ENCODE peak calls at places on chromosomes 4 and X, in four cellular contexts. One of them, this sample, is unnamed.
A peak's percentile ranks its signal among the peaks of the same experiment; 100 is the strongest.

GRCh38 chr4:176668324-176668723 is 124.4 kb downstream of the VEGFC start:
- DNase-seq in endothelial cell: no peak
- DNase-seq in testis: no peak
- DNase-seq in psoas muscle: no peak
- DNase-seq in this sample: no peak

GRCh38 chrX:51456814-51457213 is 39.6 kb downstream of the NUDT11 start:
- DNase-seq in endothelial cell: no peak
- DNase-seq in testis: no peak
- DNase-seq in psoas muscle: no peak
- DNase-seq in this sample: no peak

GRCh38 chr4:152990471-152991131 is 54.5 kb downstream of the FHDC1 start:
- DNase-seq in endothelial cell: no peak
- DNase-seq in testis: no peak
- DNase-seq in psoas muscle: no peak
- DNase-seq in this sample: no peak

GRCh38 chr4:152138451-152138850 is 377.6 kb upstream of the GATB start:
- DNase-seq in endothelial cell: no peak
- DNase-seq in testis: no peak
- DNase-seq in psoas muscle: no peak
- DNase-seq in this sample: no peak

GRCh38 chr4:81166431-81166830 is 48.6 kb downstream of the PRKG2 start:
- DNase-seq in endothelial cell: no peak
- DNase-seq in testis: no peak
- DNase-seq in psoas muscle: no peak
- DNase-seq in this sample: no peak

GRCh38 chrX:3263681-3264126 is 82.7 kb downstream of the MXRA5 start:
- DNase-seq in endothelial cell: no peak
- DNase-seq in testis: no peak
- DNase-seq in psoas muscle: no peak
- DNase-seq in this sample: no peak

GRCh38 chr4:117385531-117385930 is 300.2 kb upstream of the TRAM1L1 start:
- DNase-seq in endothelial cell: no peak
- DNase-seq in testis: no peak
- DNase-seq in psoas muscle: no peak
- DNase-seq in this sample: no peak

GRCh38 chr4:177699365-177700213 is 257.4 kb upstream of the AGA start:
- DNase-seq in endothelial cell: no peak
- DNase-seq in testis: no peak
- DNase-seq in psoas muscle: no peak
- DNase-seq in this sample: no peak

GRCh38 chr4:68271851-68272756 is 26.6 kb upstream of the TMPRSS11B start:
- DNase-seq in endothelial cell: peak; percentile 10
- DNase-seq in testis: no peak
- DNase-seq in psoas muscle: no peak
- DNase-seq in this sample: peak; percentile 50

GRCh38 chr4:36237366-36238353 is 6.7 kb downstream of the ARAP2 start:
- DNase-seq in endothelial cell: no peak
- DNase-seq in testis: no peak
- DNase-seq in psoas muscle: no peak
- DNase-seq in this sample: no peak

GRCh38 chr4:36230523-36230922 is 13.8 kb downstream of the ARAP2 start:
- DNase-seq in endothelial cell: no peak
- DNase-seq in testis: no peak
- DNase-seq in psoas muscle: no peak
- DNase-seq in this sample: no peak

GRCh38 chr4:36233567-36234266 is 10.6 kb downstream of the ARAP2 start:
- DNase-seq in endothelial cell: no peak
- DNase-seq in testis: no peak
- DNase-seq in psoas muscle: no peak
- DNase-seq in this sample: no peak

GRCh38 chr4:36236159-36236558 is 8.2 kb downstream of the ARAP2 start:
- DNase-seq in endothelial cell: no peak
- DNase-seq in testis: no peak
- DNase-seq in psoas muscle: no peak
- DNase-seq in this sample: no peak

GRCh38 chr4:36235306-36235705 is 9.0 kb downstream of the ARAP2 start:
- DNase-seq in endothelial cell: no peak
- DNase-seq in testis: no peak
- DNase-seq in psoas muscle: no peak
- DNase-seq in this sample: no peak
- TF ChIP-seq CTCF in endothelial cell: no peak
- TF ChIP-seq CTCF in testis: no peak
- TF ChIP-seq CTCF in psoas muscle: no peak
- TF ChIP-seq CTCF in this sample: no peak

DNA sequence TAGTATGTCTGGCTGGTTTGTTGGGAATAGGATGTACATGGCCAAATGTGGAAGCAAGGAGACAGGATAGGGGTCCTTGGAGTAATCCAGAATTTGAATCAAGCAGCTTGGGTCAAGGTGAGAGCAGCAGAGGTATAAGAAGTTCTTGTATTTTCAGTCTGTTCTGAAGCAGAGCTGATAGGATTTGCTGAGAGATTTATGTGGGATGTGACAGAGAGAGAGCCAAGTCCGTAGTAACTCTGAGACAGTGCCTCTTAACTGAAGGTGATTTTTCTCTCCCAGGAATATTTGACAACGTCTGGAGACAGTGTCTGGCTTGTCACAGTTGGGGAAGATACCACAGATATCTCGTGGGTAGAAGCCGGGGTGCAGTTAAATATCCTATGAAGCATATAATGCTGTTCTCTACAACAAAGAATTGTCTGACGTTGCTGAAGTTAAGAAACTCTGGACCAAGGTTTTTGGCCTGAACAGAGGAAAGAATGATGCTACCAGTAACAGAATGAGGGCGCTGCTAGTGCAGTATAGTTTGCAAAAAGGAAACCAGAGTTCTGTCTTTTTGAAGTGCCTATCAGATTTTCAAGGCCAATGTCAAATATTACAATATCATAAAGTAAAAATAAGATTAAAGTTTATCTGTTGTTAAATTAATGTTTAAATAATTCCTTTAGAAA is 184.0 kb downstream of the ARHGAP24 start:
- DNase-seq in endothelial cell: no peak
- DNase-seq in testis: no peak
- DNase-seq in psoas muscle: no peak
- DNase-seq in this sample: no peak
- TF ChIP-seq CTCF in endothelial cell: no peak
- TF ChIP-seq CTCF in testis: peak; percentile 13
- TF ChIP-seq CTCF in psoas muscle: no peak
- TF ChIP-seq CTCF in this sample: peak; percentile 27

DNA sequence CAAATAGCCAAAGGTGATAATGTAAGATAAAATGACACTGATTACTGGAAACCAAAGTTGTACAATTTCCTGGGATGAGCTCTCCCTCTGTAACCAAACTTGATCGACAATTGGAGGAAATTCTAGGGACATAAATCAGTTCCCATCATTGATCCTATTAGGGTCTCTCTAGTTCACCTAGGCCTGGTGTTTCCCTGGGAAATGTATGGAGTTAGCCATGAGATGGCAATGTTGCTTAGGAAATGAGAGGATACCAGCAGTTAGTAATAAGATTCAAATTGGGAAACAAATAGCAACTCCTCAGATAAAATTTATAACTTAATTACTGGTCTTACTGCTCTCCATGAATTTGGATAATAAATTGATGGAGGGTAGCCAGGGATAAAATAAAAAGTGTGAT is 52.2 kb downstream of the SPATA18 start:
- DNase-seq in endothelial cell: peak; percentile 26
- DNase-seq in testis: no peak
- DNase-seq in psoas muscle: no peak
- DNase-seq in this sample: no peak
- TF ChIP-seq CTCF in endothelial cell: no peak
- TF ChIP-seq CTCF in testis: no peak
- TF ChIP-seq CTCF in psoas muscle: peak; percentile 33
- TF ChIP-seq CTCF in this sample: no peak

DNA sequence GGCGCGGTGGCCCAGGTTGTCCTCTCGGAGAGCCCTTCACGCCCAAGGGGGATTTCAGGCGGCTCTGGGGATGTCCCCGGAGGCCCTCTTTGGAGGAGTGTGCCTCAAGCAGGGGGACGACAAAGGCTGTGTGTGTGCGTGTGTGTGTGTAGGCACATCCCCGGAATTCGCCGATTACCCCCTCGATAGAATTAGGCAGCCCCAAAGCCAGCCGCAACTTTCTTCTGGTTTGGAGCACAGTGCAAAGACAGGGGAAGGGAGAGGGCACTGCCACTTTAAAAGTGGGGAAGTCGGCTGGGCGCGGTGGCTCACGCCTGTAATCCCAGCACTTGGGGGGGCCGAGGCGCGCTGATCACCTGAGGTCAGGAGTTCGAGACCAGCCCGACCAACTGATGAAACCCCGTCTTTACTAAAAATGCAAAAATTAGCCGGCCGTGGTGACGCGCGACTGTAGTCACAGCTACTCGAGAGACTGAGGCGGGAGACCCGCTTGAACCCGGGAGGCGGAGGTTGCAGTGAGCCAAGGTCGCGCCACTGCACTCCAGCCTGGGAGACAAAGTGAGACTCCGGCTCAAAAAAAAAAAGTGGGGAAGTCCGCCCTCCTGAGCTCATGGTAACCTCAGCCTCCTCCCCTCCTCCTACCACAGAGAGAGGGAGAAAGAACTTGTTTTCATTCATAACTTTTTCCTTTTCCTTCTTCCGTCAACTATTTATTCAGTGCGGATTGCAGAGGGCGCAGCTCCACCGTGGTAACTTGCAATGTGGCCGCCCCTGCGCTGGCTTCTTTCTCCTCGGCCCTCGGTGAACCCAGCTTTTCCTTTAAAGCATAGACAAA is 2.4 kb downstream of the SPRY1 start:
- DNase-seq in endothelial cell: peak; percentile 49
- DNase-seq in testis: peak; percentile 82
- DNase-seq in psoas muscle: peak; percentile 84
- DNase-seq in this sample: peak; percentile 55
- TF ChIP-seq CTCF in endothelial cell: no peak
- TF ChIP-seq CTCF in testis: no peak
- TF ChIP-seq CTCF in psoas muscle: no peak
- TF ChIP-seq CTCF in this sample: peak; percentile 29

GRCh38 chr4:30865676-30866075 is 145.5 kb downstream of the PCDH7 start:
- DNase-seq in endothelial cell: no peak
- DNase-seq in testis: no peak
- DNase-seq in psoas muscle: no peak
- DNase-seq in this sample: no peak
- TF ChIP-seq CTCF in endothelial cell: no peak
- TF ChIP-seq CTCF in testis: no peak
- TF ChIP-seq CTCF in psoas muscle: no peak
- TF ChIP-seq CTCF in this sample: no peak

GRCh38 chrX:88424071-88424470 is 323.0 kb upstream of the CPXCR1 start:
- DNase-seq in endothelial cell: no peak
- DNase-seq in testis: no peak
- DNase-seq in psoas muscle: no peak
- DNase-seq in this sample: no peak

GRCh38 chrX:88424541-88424940 is 322.5 kb upstream of the CPXCR1 start:
- DNase-seq in endothelial cell: no peak
- DNase-seq in testis: no peak
- DNase-seq in psoas muscle: no peak
- DNase-seq in this sample: no peak

GRCh38 chrX:88425739-88426138 is 321.3 kb upstream of the CPXCR1 start:
- DNase-seq in endothelial cell: no peak
- DNase-seq in testis: no peak
- DNase-seq in psoas muscle: no peak
- DNase-seq in this sample: no peak
- TF ChIP-seq CTCF in endothelial cell: no peak
- TF ChIP-seq CTCF in testis: no peak
- TF ChIP-seq CTCF in psoas muscle: no peak
- TF ChIP-seq CTCF in this sample: no peak

DNA sequence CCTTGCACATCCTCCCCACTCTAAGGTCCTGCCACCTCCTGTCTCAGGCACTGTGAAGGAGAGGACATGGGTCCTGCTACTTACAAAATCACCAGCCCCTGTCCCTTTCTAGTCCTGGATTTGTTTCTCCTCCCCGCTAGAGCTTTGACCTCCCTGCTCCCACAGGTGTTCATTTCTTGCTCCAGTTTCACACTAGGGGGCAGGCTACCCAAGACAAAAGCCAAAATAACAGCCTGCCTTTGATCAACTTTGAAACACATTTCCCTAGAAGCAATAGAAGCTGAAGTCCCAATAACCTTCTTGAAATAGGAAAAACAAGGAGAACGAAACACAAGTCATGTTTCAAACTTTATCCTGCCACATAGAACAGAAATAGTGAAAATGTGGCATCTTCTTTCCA is 164.4 kb downstream of the QDPR start:
- DNase-seq in endothelial cell: peak; percentile 60
- DNase-seq in testis: no peak
- DNase-seq in psoas muscle: no peak
- DNase-seq in this sample: peak; percentile 38
- TF ChIP-seq CTCF in endothelial cell: peak; percentile 37
- TF ChIP-seq CTCF in testis: peak; percentile 40
- TF ChIP-seq CTCF in psoas muscle: peak; percentile 36
- TF ChIP-seq CTCF in this sample: peak; percentile 49

GRCh38 chrX:101303790-101304189 is 12.7 kb upstream of the TAF7L start:
- DNase-seq in endothelial cell: no peak
- DNase-seq in testis: no peak
- DNase-seq in psoas muscle: no peak
- DNase-seq in this sample: no peak
- TF ChIP-seq CTCF in endothelial cell: no peak
- TF ChIP-seq CTCF in testis: no peak
- TF ChIP-seq CTCF in psoas muscle: no peak
- TF ChIP-seq CTCF in this sample: no peak

DNA sequence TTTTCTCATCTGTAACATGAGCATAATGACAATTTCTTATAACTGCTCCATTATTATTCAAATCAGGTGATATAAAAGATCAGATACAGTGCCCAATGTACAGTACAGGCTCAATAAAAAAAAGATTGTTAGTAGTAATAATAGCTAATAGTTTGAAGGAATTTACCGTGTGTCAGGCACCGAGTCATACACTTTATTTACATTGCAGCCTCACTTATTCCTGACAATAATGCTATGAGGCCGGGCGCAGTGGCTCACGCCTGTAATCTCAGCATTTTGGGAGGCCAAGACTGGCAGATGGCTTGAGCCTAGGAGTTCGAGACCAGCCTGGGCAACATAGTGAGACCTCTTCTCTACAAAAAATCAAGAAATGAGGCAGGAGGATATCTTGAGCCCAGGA is 10.1 kb upstream of the MAP7D3 start:
- DNase-seq in endothelial cell: no peak
- DNase-seq in testis: no peak
- DNase-seq in psoas muscle: no peak
- DNase-seq in this sample: no peak
- TF ChIP-seq CTCF in endothelial cell: no peak
- TF ChIP-seq CTCF in testis: no peak
- TF ChIP-seq CTCF in psoas muscle: no peak
- TF ChIP-seq CTCF in this sample: no peak